ENCODE peak calls at places on chromosomes 7 and 10, in four cellular contexts. W, V, J and O are unnamed samples.

GRCh38 chr10:99682752-99683151 is 23.4 kb downstream of the ENTPD7 start:
- DNase-seq in W (no peak), J (no peak), V (no peak), O (no peak)

GRCh38 chr7:31028417-31028988 is 23.6 kb upstream of the ADCYAP1R1 start:
- DNase-seq in J (no peak), W (peak; percentile 18), V (no peak), O (no peak)

GRCh38 chr10:117143424-117143823 is 5.4 kb upstream of the VAX1 start:
- DNase-seq in V (no peak), J (no peak), W (no peak), O (no peak)

GRCh38 chr7:14403587-14403986 is 414.1 kb upstream of the ETV1 start:
- DNase-seq in J (no peak), V (no peak), W (no peak), O (no peak)

GRCh38 chr10:102419561-102420442 is 834 bp upstream of the FBXL15 start:
- DNase-seq in W (peak; percentile 83), V (no peak), J (peak; percentile 93), O (peak; percentile 68)

GRCh38 chr7:16970732-16971495 is 89.1 kb upstream of the AGR3 start:
- DNase-seq in J (peak; percentile 52), W (no peak), V (no peak), O (no peak)

GRCh38 chr7:137890449-137890916 is 43.7 kb upstream of the DGKI start:
- DNase-seq in V (no peak), J (no peak), W (no peak), O (no peak)

GRCh38 chr7:52369922-52370321 is 665.5 kb upstream of the POM121L12 start:
- DNase-seq in V (no peak), J (no peak), W (no peak), O (no peak)

GRCh38 chr7:156516791-156517378 is 123.7 kb upstream of the RNF32 start:
- DNase-seq in V (no peak), J (no peak), W (no peak), O (no peak)

GRCh38 chr10:44032216-44032615 is 352.7 kb downstream of the CXCL12 start:
- DNase-seq in J (no peak), W (no peak), V (no peak), O (no peak)

GRCh38 chr7:43756368-43757072 is 2.0 kb upstream of the BLVRA start:
- DNase-seq in V (no peak), J (no peak), W (no peak), O (no peak)

GRCh38 chr7:1463685-1464223 is 4.5 kb upstream of the MICALL2 start:
- DNase-seq in V (no peak), W (no peak), J (no peak), O (no peak)

GRCh38 chr7:17105701-17106100 is 192.8 kb upstream of the AHR start:
- DNase-seq in V (no peak), W (no peak), J (no peak), O (no peak)

GRCh38 chr7:27520828-27521790 is 141.6 kb downstream of the HIBADH start:
- DNase-seq in J (no peak), W (no peak), V (no peak), O (no peak)

GRCh38 chr7:921581-922333 is 32.7 kb downstream of the ADAP1 start:
- DNase-seq in J (no peak), V (peak; percentile 8), W (no peak), O (peak; percentile 35)

GRCh38 chr7:55977831-55978230 is 13.4 kb downstream of the NIPSNAP2 start:
- DNase-seq in V (no peak), J (no peak), W (no peak), O (no peak)

GRCh38 chr10:30750971-30751677 is 121.6 kb upstream of the LYZL2 start:
- DNase-seq in J (no peak), W (no peak), V (no peak), O (no peak)

GRCh38 chr10:62231371-62231770 is 37.3 kb downstream of the RTKN2 start:
- DNase-seq in W (no peak), V (no peak), J (no peak), O (no peak)

GRCh38 chr7:46291064-46291463 is 370.0 kb upstream of the IGFBP3 start:
- DNase-seq in W (no peak), J (no peak), V (no peak), O (peak; percentile 53)

GRCh38 chr10:78267070-78267469 is 233.4 kb downstream of the RPS24 start:
- DNase-seq in V (no peak), J (no peak), W (no peak), O (no peak)

GRCh38 chr7:48259463-48260280 is 88.4 kb downstream of the ABCA13 start:
- DNase-seq in V (no peak), W (no peak), J (no peak), O (no peak)

GRCh38 chr7:108570146-108570755 is 577 bp downstream of the DNAJB9 start:
- DNase-seq in V (no peak), J (peak; percentile 74), W (no peak), O (no peak)

GRCh38 chr7:143936087-143937009 is 1.3 kb downstream of the OR2F2 start:
- DNase-seq in W (no peak), V (no peak), J (no peak), O (no peak)

GRCh38 chr7:7667187-7667586 is 26.6 kb downstream of the UMAD1 start:
- DNase-seq in W (no peak), J (no peak), V (no peak), O (no peak)

GRCh38 chr10:77835669-77836086 is 90.9 kb downstream of the DLG5 start:
- DNase-seq in V (no peak), W (no peak), J (no peak), O (no peak)

GRCh38 chr7:73841689-73842247 is 548 bp downstream of the METTL27 start:
- DNase-seq in V (no peak), W (peak; percentile 39), J (peak; percentile 88), O (no peak)

GRCh38 chr10:30755474-30755873 is 125.9 kb upstream of the LYZL2 start:
- DNase-seq in V (no peak), J (no peak), W (no peak), O (no peak)

GRCh38 chr7:156356551-156356950 is 284.0 kb upstream of the RNF32 start:
- DNase-seq in V (no peak), J (no peak), W (no peak), O (no peak)

GRCh38 chr7:116465125-116465524 is 34.4 kb upstream of the CAV2 start:
- DNase-seq in J (no peak), W (no peak), V (no peak), O (no peak)

GRCh38 chr10:85603167-85603940 is 763.2 kb downstream of the GRID1 start:
- DNase-seq in J (peak; percentile 51), V (no peak), W (no peak), O (no peak)

GRCh38 chr10:132232553-132232949 is 45.8 kb downstream of the DPYSL4 start:
- DNase-seq in J (no peak), W (no peak), V (no peak), O (no peak)

GRCh38 chr10:118633801-118634200 is 38.4 kb upstream of the PRLHR start:
- DNase-seq in J (no peak), W (no peak), V (no peak), O (no peak)
- TF ChIP-seq CTCF in J (no peak), W (no peak), V (no peak), O (no peak)

GRCh38 chr7:112360681-112361080 is 89.6 kb upstream of the IFRD1 start:
- DNase-seq in W (no peak), J (no peak), V (no peak), O (no peak)

GRCh38 chr7:112359086-112359485 is 91.2 kb upstream of the IFRD1 start:
- DNase-seq in W (no peak), V (no peak), J (no peak), O (no peak)

GRCh38 chr7:112361154-112361553 is 89.1 kb upstream of the IFRD1 start:
- DNase-seq in V (no peak), J (no peak), W (no peak), O (no peak)

GRCh38 chr7:112362796-112363195 is 87.5 kb upstream of the IFRD1 start:
- DNase-seq in J (peak; percentile 68), W (no peak), V (no peak), O (no peak)

GRCh38 chr7:112362053-112362650 is 88.1 kb upstream of the IFRD1 start:
- DNase-seq in W (no peak), V (no peak), J (peak; percentile 76), O (no peak)
- TF ChIP-seq CTCF in W (no peak), V (no peak), J (peak; percentile 50), O (no peak)

DNA sequence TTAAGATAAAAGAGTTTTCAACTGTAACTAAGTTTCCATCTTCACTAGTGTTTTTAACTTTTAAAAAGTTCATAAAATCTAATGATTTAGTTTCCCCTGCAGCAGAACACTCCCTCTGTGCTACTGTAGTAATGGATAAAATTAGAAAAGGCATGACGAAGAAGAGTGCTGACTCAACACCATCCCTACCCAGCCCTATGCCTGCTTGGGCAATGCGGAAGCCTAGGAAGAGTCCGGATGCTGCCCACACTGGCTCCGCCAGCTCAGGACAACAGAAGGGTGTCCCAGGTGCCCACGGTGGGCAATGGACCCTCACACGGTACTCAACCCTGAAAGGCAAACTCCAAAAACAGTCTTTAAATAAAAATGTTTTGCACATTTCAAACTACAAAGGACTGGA is 118.2 kb downstream of the LARP4B start:
- DNase-seq in J (no peak), V (no peak), W (no peak), O (no peak)
- TF ChIP-seq CTCF in J (no peak), V (no peak), W (no peak), O (no peak)

GRCh38 chr10:103918053-103918846 is at the start of gene STN1:
- DNase-seq in W (peak; percentile 97), V (peak; percentile 92), J (peak; percentile 99), O (peak; percentile 94)
- TF ChIP-seq CTCF in W (peak; percentile 38), V (peak; percentile 12), J (peak; percentile 73), O (no peak)

GRCh38 chr10:6958254-6958653 is 378.2 kb upstream of the PRKCQ start:
- DNase-seq in V (no peak), J (no peak), W (no peak), O (no peak)
- TF ChIP-seq CTCF in V (no peak), J (peak; percentile 20), W (no peak), O (no peak)

DNA sequence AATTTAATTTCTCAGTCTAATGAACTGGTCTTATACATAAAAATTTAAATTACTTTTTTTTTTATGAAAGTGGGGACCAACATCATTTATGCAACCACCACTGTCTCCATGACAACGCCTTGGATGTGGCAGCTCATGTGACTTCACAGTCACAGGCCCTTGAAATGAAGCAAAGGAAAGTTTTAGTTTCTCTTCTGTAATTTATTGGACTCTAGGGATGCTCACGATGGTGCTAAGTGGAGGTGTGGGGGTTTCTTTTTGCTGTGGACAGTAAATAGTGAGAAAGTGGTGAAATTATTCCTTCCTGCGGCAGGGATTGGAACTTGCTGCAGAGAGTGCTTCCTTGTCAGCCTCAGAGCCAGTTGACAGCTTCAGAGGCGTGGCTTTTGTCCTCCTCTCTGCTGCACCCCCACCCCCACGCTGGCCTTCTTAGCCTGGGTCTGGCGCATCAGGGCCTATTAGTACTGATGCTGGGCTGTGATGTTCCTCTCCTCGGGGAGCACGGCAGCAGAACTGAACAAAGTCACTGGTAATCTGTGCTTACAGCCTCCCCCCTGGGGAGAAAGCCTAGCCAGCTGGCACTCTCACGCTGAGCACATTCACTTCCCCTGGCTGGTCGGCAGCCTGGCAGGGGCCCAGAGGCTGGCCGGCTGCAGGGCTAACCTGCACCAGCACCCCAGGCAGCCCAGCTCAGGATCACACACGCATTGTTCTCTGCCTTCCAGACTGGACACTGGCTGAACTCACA is 517.5 kb upstream of the GALNT17 start:
- DNase-seq in V (peak; percentile 64), W (peak; percentile 63), J (peak; percentile 82), O (no peak)
- TF ChIP-seq CTCF in V (no peak), W (no peak), J (no peak), O (no peak)